ENCODE peak calls at places on chromosomes 3 and 15, in four cellular contexts. B is K562; N is mammary epithelial cell; R is CD8-positive, alpha-beta memory T cell. V is an unnamed sample. For H3K4me1 and H3K9me3, the result is how much of the 10 kb centered on the place peaks cover.

GRCh38 chr3:11226042-11226370 is 46.2 kb upstream of the ATG7 start:
- DNase-seq in B (no peak), N (no peak), R (no peak), V (no peak)

GRCh38 chr3:36923981-36924747 is 20.7 kb downstream of the TRANK1 start:
- DNase-seq in B (no peak), N (no peak), R (no peak), V (no peak)

GRCh38 chr3:134347516-134347915 is 26.7 kb downstream of the AMOTL2 start:
- DNase-seq in B (no peak), N (no peak), R (no peak), V (no peak)

GRCh38 chr3:184299488-184300376 is 691 bp downstream of the PSMD2 start:
- DNase-seq in B (peak), N (peak), R (no peak), V (no peak)

GRCh38 chr3:20924646-20925395 is 738.8 kb upstream of the SGO1 start:
- DNase-seq in B (no peak), N (peak), R (no peak), V (no peak)

GRCh38 chr3:45182915-45183881 is 37.0 kb upstream of the CDCP1 start:
- DNase-seq in B (peak), N (peak), R (no peak), V (peak)

GRCh38 chr3:17741621-17742091 is 775 bp downstream of the TBC1D5 start:
- DNase-seq in B (no peak), N (no peak), R (no peak), V (no peak)

GRCh38 chr3:187150599-187150998 is 11.3 kb upstream of the RPL39L start:
- DNase-seq in B (peak), N (no peak), R (peak), V (peak)

GRCh38 chr15:62896380-62896866 is 146.1 kb upstream of the TPM1 start:
- DNase-seq in B (no peak), N (peak), R (no peak), V (no peak)

GRCh38 chr3:100245932-100246331 is 14.9 kb upstream of the TBC1D23 start:
- DNase-seq in B (no peak), N (no peak), R (no peak), V (no peak)

DNA sequence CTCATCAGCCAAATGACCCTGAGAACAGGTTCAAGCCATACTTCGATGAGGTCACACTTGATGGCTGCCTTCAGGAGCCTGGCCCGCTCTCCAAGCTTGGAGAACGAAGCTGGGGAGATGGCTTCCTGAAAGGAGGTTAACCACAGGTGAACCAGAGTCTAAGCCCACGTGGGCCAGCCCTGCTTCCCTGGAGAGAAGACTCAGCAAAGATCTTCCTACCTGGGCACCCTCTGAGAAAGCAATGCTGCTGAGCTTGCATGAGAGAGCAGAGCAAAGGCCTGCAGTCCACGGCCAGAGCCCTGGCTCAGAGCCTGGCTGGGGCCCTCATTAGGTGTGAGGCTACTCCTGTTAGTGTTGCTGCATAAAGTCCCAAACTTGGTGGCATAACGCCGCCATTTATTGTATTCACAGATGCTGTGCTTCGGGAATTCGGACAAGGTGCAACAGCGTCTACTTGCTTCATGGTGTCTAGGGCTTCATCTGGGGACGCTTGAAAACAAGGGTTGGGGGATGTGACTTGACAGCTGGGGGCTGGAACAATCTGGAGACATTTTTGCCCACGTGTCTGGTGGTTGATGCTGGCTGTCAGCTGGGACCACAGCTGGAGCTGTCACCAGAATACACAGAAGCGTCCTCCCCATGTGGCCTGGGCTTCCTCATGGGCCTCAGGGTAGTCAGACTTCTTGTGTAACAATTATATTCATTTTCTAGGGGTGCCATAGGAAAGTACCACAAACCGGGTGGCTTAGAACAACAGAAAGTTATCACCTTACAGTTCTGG is 87.8 kb upstream of the MEF2A start:
- DNase-seq in B (no peak), N (no peak), R (no peak), V (no peak)
- H3K4me1 ChIP-seq in B (under half), N (under half), R (under half), V (under half)

GRCh38 chr15:90643301-90643632 is 73.9 kb upstream of the BLM start:
- DNase-seq in B (no peak), N (no peak), R (no peak), V (no peak)
- H3K4me3 ChIP-seq in B (no peak), N (no peak), R (no peak), V (no peak)

GRCh38 chr3:4472766-4473165 is 5.7 kb upstream of the SUMF1 start:
- DNase-seq in B (no peak), N (peak), R (no peak), V (no peak)
- H3K9me3 ChIP-seq in B (under half), N (under half), R (under half), V (under half)

GRCh38 chr3:63966007-63966406 is 53.8 kb upstream of the SCAANT1 start:
- DNase-seq in B (no peak), N (no peak), R (no peak), V (no peak)
- H3K4me1 ChIP-seq in B (under half), N (half or more), R (under half), V (half or more)